ENCODE peak calls at places on chromosomes 13 and 19, in ten cellular contexts. F is CD4-positive, alpha-beta memory T cell; Y is OCI-LY7; H is AG10803; R is activated CD4-positive, alpha-beta T cell treated with anti-CD3 and anti-CD28 coated beads for 24 hours; X is NCI-H446 treated with DMSO at 0.1 percent for 48 hours; U is T-helper 2 cell; P is NCI-H2029; C is uterus; A is PC-9. N is an unnamed sample.

GRCh38 chr19:4744451-4745170 is 21.0 kb upstream of the DPP9 start:
- DNase-seq in P (no peak), F (no peak), X (no peak), H (peak), U (no peak), A (no peak), Y (no peak), R (no peak), C (peak), N (peak)

GRCh38 chr13:100528353-100528752 is 60.2 kb downstream of the GGACT start:
- DNase-seq in C (no peak), Y (no peak), P (no peak), H (no peak), X (no peak), R (no peak), A (no peak), F (no peak), U (no peak), N (no peak)

GRCh38 chr19:48997972-48998371 is 4.3 kb downstream of the RUVBL2 start:
- DNase-seq in A (no peak), F (no peak), H (peak), X (no peak), U (no peak), C (no peak), Y (peak), P (no peak), R (peak), N (peak)

GRCh38 chr19:32581704-32582164 is 744 bp downstream of the PDCD5 start:
- DNase-seq in H (peak), C (peak), P (no peak), X (no peak), A (no peak), R (no peak), Y (peak), U (no peak), F (no peak), N (peak)

GRCh38 chr13:94825507-94825906 is 113.2 kb upstream of the SOX21 start:
- DNase-seq in C (peak), U (no peak), F (no peak), Y (no peak), R (no peak), A (no peak), H (peak), P (peak), X (no peak), N (peak)

GRCh38 chr19:46713781-46714522 is 3.0 kb downstream of the PRKD2 start:
- DNase-seq in U (peak), X (no peak), R (peak), P (peak), C (peak), A (peak), F (peak), H (peak), Y (peak), N (peak)

GRCh38 chr19:28889941-28890645 is 322.9 kb downstream of the UQCRFS1 start:
- DNase-seq in R (no peak), U (no peak), X (no peak), H (no peak), C (no peak), F (no peak), Y (no peak), A (no peak), P (no peak), N (no peak)

GRCh38 chr13:111623170-111623569 is 302.7 kb downstream of the TEX29 start:
- DNase-seq in Y (no peak), F (no peak), X (no peak), P (no peak), H (no peak), R (no peak), U (no peak), A (no peak), C (no peak), N (no peak)

GRCh38 chr19:2186071-2186846 is 22.5 kb downstream of the DOT1L start:
- DNase-seq in C (peak), R (no peak), U (no peak), H (peak), F (no peak), A (no peak), P (no peak), X (no peak), Y (no peak), N (peak)

GRCh38 chr13:112510002-112510780 is 77.8 kb downstream of the TUBGCP3 start:
- DNase-seq in R (no peak), X (no peak), U (no peak), C (no peak), F (no peak), P (no peak), Y (peak), A (no peak), H (peak), N (peak)

GRCh38 chr13:21478881-21479808 is 20.0 kb upstream of the ZDHHC20 start:
- DNase-seq in R (no peak), P (peak), U (no peak), C (peak), H (peak), Y (peak), F (peak), A (peak), X (peak), N (peak)

GRCh38 chr13:94994506-94994905 is 282.2 kb upstream of the SOX21 start:
- DNase-seq in R (no peak), H (no peak), C (no peak), A (no peak), Y (no peak), P (no peak), F (no peak), U (no peak), X (no peak), N (no peak)

GRCh38 chr13:32669030-32669646 is 82.9 kb downstream of the PDS5B start:
- DNase-seq in P (peak), C (no peak), U (no peak), F (peak), H (peak), Y (peak), R (no peak), A (peak), X (peak), N (peak)

GRCh38 chr19:36265856-36266374 is 51.0 kb downstream of the ZNF146 start:
- DNase-seq in U (no peak), Y (no peak), H (no peak), C (no peak), X (no peak), A (no peak), P (no peak), F (no peak), R (no peak), N (no peak)

GRCh38 chr19:46513461-46514236 is 18.0 kb upstream of the PNMA8B start:
- DNase-seq in C (peak), X (peak), H (peak), R (peak), U (peak), Y (peak), A (peak), P (peak), F (no peak), N (peak)

GRCh38 chr19:35901854-35902661 is at the start of gene HCST:
- DNase-seq in R (no peak), P (no peak), H (peak), X (no peak), F (peak), A (no peak), C (no peak), U (no peak), Y (peak), N (no peak)

GRCh38 chr13:110445183-110445582 is 116.3 kb downstream of the RAB20 start:
- DNase-seq in C (no peak), X (no peak), U (no peak), P (no peak), H (peak), R (no peak), F (no peak), Y (no peak), A (no peak), N (no peak)

GRCh38 chr13:64527561-64527960 is 2702.6 kb downstream of the PCDH9 start:
- DNase-seq in R (no peak), F (no peak), Y (no peak), A (no peak), P (no peak), X (no peak), H (no peak), C (no peak), U (no peak), N (no peak)

N was measured in myocyte.